ENCODE peak calls at places on chromosomes 11 and 22, in five cellular contexts. T is neuronal stem cell, F is H1, I is H9, V is mesenchymal stem cell. S is an unnamed sample.

GRCh38 chr11:18254781-18255361 is 6.4 kb upstream of the SAA2 start:
- DNase-seq in F (no peak), V (no peak), T (no peak), I (no peak), S (no peak)

GRCh38 chr22:50729391-50730012 is 8.5 kb upstream of the ACR start:
- DNase-seq in F (no peak), V (no peak), I (no peak), T (no peak), S (no peak)

GRCh38 chr11:20034941-20035340 is 125.3 kb downstream of the DBX1 start:
- DNase-seq in T (no peak), I (no peak), V (no peak), F (no peak), S (no peak)

GRCh38 chr11:92838655-92839334 is 130.7 kb upstream of the MTNR1B start:
- DNase-seq in F (no peak), V (no peak), T (peak; percentile 24), I (peak; percentile 64), S (no peak)

GRCh38 chr11:34915136-34916013 is 804 bp downstream of the APIP start:
- DNase-seq in T (no peak), V (peak; percentile 57), F (no peak), I (no peak), S (no peak)

GRCh38 chr11:34586655-34587281 is 34.1 kb upstream of the EHF start:
- DNase-seq in F (no peak), V (no peak), I (no peak), T (no peak), S (no peak)

GRCh38 chr11:34209809-34210208 is 104.4 kb downstream of the NAT10 start:
- DNase-seq in T (no peak), V (no peak), I (no peak), F (no peak), S (no peak)

GRCh38 chr11:112525844-112526590 is 265.4 kb upstream of the PLET1 start:
- DNase-seq in F (no peak), V (peak; percentile 27), T (no peak), I (no peak), S (no peak)

GRCh38 chr11:57402188-57403066 is 12.0 kb upstream of the PRG2 start:
- DNase-seq in F (no peak), V (no peak), T (no peak), I (no peak), S (peak; percentile 96)

GRCh38 chr11:12094872-12095800 is 15.3 kb upstream of the MICAL2 start:
- DNase-seq in T (no peak), F (no peak), I (no peak), V (no peak), S (peak; percentile 58)

GRCh38 chr11:67266424-67267187 is at the start of gene GRK2:
- DNase-seq in I (no peak), T (no peak), V (no peak), F (no peak), S (peak; percentile 39)

GRCh38 chr11:78916759-78917158 is 342.1 kb upstream of the NARS2 start:
- DNase-seq in T (no peak), V (no peak), I (no peak), F (no peak), S (peak; percentile 7)

GRCh38 chr22:46968359-46968740 is 205.9 kb downstream of the TBC1D22A start:
- DNase-seq in T (no peak), I (no peak), F (no peak), V (no peak), S (no peak)

GRCh38 chr11:6319001-6319878 is 1.1 kb downstream of the CAVIN3 start:
- DNase-seq in V (no peak), F (no peak), T (no peak), I (peak; percentile 59), S (peak; percentile 35)

GRCh38 chr11:91926967-91927366 is 297.7 kb upstream of the FAT3 start:
- DNase-seq in T (no peak), F (no peak), I (no peak), V (no peak), S (no peak)

GRCh38 chr22:42294034-42294985 is 23.9 kb upstream of the TCF20 start:
- DNase-seq in I (peak; percentile 91), F (no peak), V (peak; percentile 60), T (peak; percentile 72), S (peak; percentile 72)

GRCh38 chr22:37696657-37697539 is at the start of gene TRIOBP:
- DNase-seq in I (peak; percentile 99), F (peak; percentile 92), V (peak; percentile 95), T (peak; percentile 96), S (peak; percentile 96)

GRCh38 chr11:124751391-124751740 is 689 bp downstream of the VSIG2 start:
- DNase-seq in V (no peak), F (no peak), I (peak; percentile 34), T (no peak), S (no peak)

GRCh38 chr11:10310301-10310841 is 5.5 kb downstream of the ADM start:
- DNase-seq in V (peak; percentile 68), T (no peak), I (no peak), F (no peak), S (peak; percentile 35)

GRCh38 chr11:31000412-31000811 is 369.1 kb downstream of the DCDC1 start:
- DNase-seq in F (no peak), I (no peak), V (no peak), T (no peak), S (no peak)

GRCh38 chr22:41217553-41218157 is 12.5 kb downstream of the L3MBTL2 start:
- DNase-seq in V (peak; percentile 84), T (no peak), I (peak; percentile 62), F (no peak), S (no peak)

GRCh38 chr11:16402654-16403447 is 46.5 kb upstream of the SOX6 start:
- DNase-seq in I (peak; percentile 28), F (peak; percentile 46), V (no peak), T (peak; percentile 77), S (no peak)

GRCh38 chr11:64863381-64864060 is 14.9 kb downstream of the EHD1 start:
- DNase-seq in V (no peak), I (no peak), T (no peak), F (no peak), S (no peak)

DNA sequence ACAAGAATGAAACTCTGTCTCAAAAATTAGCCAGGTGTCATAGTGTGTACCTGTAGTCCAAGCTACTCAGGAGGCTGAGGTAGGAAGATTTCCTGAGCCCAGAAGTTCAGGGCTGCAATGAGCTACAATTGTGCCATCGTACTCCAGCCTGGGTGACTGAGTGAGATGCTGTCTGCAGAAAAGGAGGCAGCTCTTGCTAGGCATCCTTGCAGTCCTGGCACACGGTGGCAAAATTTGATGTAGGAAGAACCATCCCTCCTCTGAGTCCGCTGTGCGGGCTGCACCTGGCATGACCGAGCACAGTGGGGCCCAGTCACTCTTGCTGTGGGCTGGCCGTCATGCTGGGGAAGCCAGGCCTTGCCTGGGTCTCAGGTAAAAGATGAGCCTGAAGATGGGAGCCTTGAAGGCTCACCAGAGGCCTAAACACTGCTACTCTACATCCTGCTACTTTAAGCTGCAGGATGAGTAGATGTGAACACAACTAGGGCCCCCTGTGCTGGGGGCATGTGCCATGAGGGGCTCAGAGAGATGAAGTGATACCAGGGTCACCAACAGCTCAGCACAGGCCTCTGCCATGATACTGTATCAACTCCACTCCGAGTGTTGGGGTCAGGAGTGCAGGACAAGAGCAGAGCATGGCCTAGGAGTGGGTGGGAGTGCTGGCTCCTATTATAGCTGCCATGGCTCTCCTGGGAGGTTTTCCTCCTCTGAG is 18.6 kb downstream of the CDC45 start:
- DNase-seq in F (no peak), V (no peak), T (no peak), I (no peak), S (no peak)
- H2BK12ac ChIP-seq in F (no peak overlapping the region), V (no peak overlapping the region), T (no peak overlapping the region), I (no peak overlapping the region), S (no peak overlapping the region)

DNA sequence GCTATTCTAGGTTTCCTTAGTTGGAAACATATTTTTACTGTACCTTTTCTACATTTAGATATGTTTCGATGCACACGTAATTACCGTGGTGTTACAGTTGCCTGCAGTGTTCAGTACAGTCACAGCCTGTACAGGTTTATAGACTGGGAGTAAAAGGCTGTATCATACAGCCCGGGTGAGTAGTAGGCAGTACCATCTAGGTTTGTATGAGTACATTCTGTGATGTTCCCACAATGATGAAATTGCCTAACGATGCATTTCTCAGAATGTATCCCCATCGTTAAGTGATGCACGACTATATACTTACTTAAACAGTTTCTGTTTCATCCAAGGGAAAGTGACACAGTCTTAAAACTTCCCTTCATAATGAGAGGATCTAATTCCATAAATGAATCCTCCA is 13.1 kb upstream of the THY1 start:
- DNase-seq in I (no peak), V (no peak), T (no peak), F (no peak), S (no peak)
- H2BK12ac ChIP-seq in I (no peak overlapping the region), V (no peak overlapping the region), T (no peak overlapping the region), F (no peak overlapping the region), S (no peak overlapping the region)

DNA sequence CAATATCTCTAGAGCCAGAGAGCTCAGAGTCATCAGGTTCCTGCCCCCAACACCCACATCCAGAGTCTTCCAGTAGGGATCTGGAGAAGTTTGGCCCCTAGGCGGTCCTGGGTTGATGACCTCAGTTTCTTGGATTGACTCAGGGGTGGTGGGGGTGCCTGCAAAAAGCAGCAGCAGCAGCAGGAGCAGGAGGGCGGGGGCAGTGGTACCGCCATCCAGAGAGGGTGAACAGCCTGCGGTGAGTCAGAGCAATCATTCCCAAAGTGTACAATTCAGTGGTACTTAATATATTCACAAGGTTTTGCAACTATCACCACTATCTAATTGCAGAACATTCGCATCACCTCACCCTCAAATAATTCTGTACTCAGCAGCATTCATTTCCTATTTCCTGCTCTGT is 9.9 kb upstream of the SEC14L3 start:
- DNase-seq in F (no peak), V (no peak), I (no peak), T (no peak), S (no peak)
- H2BK12ac ChIP-seq in F (no peak overlapping the region), V (no peak overlapping the region), I (no peak overlapping the region), T (no peak overlapping the region), S (no peak overlapping the region)

DNA sequence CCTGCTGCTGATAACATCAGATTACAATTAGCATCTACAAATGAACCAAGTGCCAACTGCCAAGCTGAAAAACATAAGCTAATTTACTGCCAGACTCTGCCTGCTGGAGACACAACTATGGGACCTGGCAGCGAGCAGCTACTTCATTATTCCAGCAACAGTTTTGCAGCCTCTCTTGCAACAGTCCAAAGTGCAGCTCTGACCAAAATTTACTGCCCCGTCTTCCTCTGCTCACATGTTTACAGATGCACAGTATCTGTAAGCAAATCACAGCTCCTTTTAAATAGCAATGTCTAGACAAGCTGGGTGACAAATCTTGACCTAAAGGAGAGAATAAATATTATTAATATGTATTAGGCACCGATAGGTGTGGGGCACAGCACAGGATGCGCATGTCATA is 232.2 kb upstream of the PITPNB start:
- DNase-seq in I (no peak), V (peak; percentile 47), T (no peak), F (no peak), S (no peak)
- H2BK12ac ChIP-seq in I (no peak overlapping the region), V (no peak overlapping the region), T (no peak overlapping the region), F (no peak overlapping the region), S (no peak overlapping the region)

GRCh38 chr11:75184051-75184450 is 33.1 kb downstream of the SLCO2B1 start:
- DNase-seq in T (no peak), F (no peak), I (no peak), V (no peak), S (no peak)
- H2BK12ac ChIP-seq in T (no peak overlapping the region), F (peak overlapping the region; percentile 60), I (no peak overlapping the region), V (no peak overlapping the region), S (peak overlapping the region; percentile 92)